ENCODE peak calls at places on chromosomes 4 and X, in six cellular contexts. One of them, this sample, is unnamed.

GRCh38 chr4:1544861-1545275 is 138.6 kb upstream of the NKX1-1 start:
- DNase-seq in GM12878: no peak
- DNase-seq in K562: no peak
- DNase-seq in A549: peak
- DNase-seq in endothelial cell of umbilical vein: peak
- DNase-seq in HepG2: no peak
- DNase-seq in this sample: no peak

GRCh38 chr4:17688011-17688441 is 73.6 kb downstream of the MED28 start:
- DNase-seq in GM12878: no peak
- DNase-seq in K562: no peak
- DNase-seq in A549: no peak
- DNase-seq in endothelial cell of umbilical vein: no peak
- DNase-seq in HepG2: no peak
- DNase-seq in this sample: peak

GRCh38 chrX:11172413-11172812 is 61.3 kb downstream of the HCCS start:
- DNase-seq in GM12878: no peak
- DNase-seq in K562: no peak
- DNase-seq in A549: no peak
- DNase-seq in endothelial cell of umbilical vein: no peak
- DNase-seq in HepG2: no peak
- DNase-seq in this sample: no peak

GRCh38 chrX:128816919-128817318 is 706.4 kb downstream of the SMARCA1 start:
- DNase-seq in GM12878: no peak
- DNase-seq in K562: peak
- DNase-seq in A549: no peak
- DNase-seq in endothelial cell of umbilical vein: no peak
- DNase-seq in HepG2: peak
- DNase-seq in this sample: peak

GRCh38 chrX:108736509-108737479 is at the start of gene IRS4:
- DNase-seq in GM12878: no peak
- DNase-seq in K562: no peak
- DNase-seq in A549: no peak
- DNase-seq in endothelial cell of umbilical vein: peak
- DNase-seq in HepG2: peak
- DNase-seq in this sample: no peak

GRCh38 chrX:14029039-14029424 is 660 bp downstream of the GEMIN8 start:
- DNase-seq in GM12878: no peak
- DNase-seq in K562: peak
- DNase-seq in A549: no peak
- DNase-seq in endothelial cell of umbilical vein: no peak
- DNase-seq in HepG2: no peak
- DNase-seq in this sample: peak

GRCh38 chr4:71074452-71075299 is 81.2 kb downstream of the DCK start:
- DNase-seq in GM12878: no peak
- DNase-seq in K562: no peak
- DNase-seq in A549: no peak
- DNase-seq in endothelial cell of umbilical vein: no peak
- DNase-seq in HepG2: no peak
- DNase-seq in this sample: no peak

GRCh38 chrX:44104699-44105098 is 131.5 kb upstream of the NDP start:
- DNase-seq in GM12878: no peak
- DNase-seq in K562: no peak
- DNase-seq in A549: no peak
- DNase-seq in endothelial cell of umbilical vein: no peak
- DNase-seq in HepG2: no peak
- DNase-seq in this sample: no peak

GRCh38 chr4:153204247-153205027 is at the start of gene TRIM2:
- DNase-seq in GM12878: no peak
- DNase-seq in K562: peak
- DNase-seq in A549: no peak
- DNase-seq in endothelial cell of umbilical vein: peak
- DNase-seq in HepG2: peak
- DNase-seq in this sample: no peak

GRCh38 chr4:69617083-69617694 is 22.3 kb downstream of the UGT2A2 start:
- DNase-seq in GM12878: no peak
- DNase-seq in K562: peak
- DNase-seq in A549: peak
- DNase-seq in endothelial cell of umbilical vein: peak
- DNase-seq in HepG2: peak
- DNase-seq in this sample: peak

GRCh38 chr4:184356366-184356765 is 118.0 kb downstream of the IRF2 start:
- DNase-seq in GM12878: no peak
- DNase-seq in K562: no peak
- DNase-seq in A549: no peak
- DNase-seq in endothelial cell of umbilical vein: no peak
- DNase-seq in HepG2: no peak
- DNase-seq in this sample: no peak

GRCh38 chr4:118313098-118313497 is 39.7 kb downstream of the PRSS12 start:
- DNase-seq in GM12878: no peak
- DNase-seq in K562: no peak
- DNase-seq in A549: no peak
- DNase-seq in endothelial cell of umbilical vein: no peak
- DNase-seq in HepG2: no peak
- DNase-seq in this sample: no peak

GRCh38 chr4:158903079-158903456 is 134.2 kb downstream of the FNIP2 start:
- DNase-seq in GM12878: no peak
- DNase-seq in K562: no peak
- DNase-seq in A549: no peak
- DNase-seq in endothelial cell of umbilical vein: no peak
- DNase-seq in HepG2: no peak
- DNase-seq in this sample: no peak

GRCh38 chrX:130172127-130172834 is 519 bp downstream of the RAB33A start:
- DNase-seq in GM12878: no peak
- DNase-seq in K562: no peak
- DNase-seq in A549: no peak
- DNase-seq in endothelial cell of umbilical vein: no peak
- DNase-seq in HepG2: no peak
- DNase-seq in this sample: no peak

GRCh38 chr4:81627617-81628016 is 155.9 kb upstream of the RASGEF1B start:
- DNase-seq in GM12878: no peak
- DNase-seq in K562: no peak
- DNase-seq in A549: no peak
- DNase-seq in endothelial cell of umbilical vein: no peak
- DNase-seq in HepG2: peak
- DNase-seq in this sample: no peak

GRCh38 chr4:143421609-143422008 is 84.9 kb downstream of the GAB1 start:
- DNase-seq in GM12878: no peak
- DNase-seq in K562: no peak
- DNase-seq in A549: no peak
- DNase-seq in endothelial cell of umbilical vein: no peak
- DNase-seq in HepG2: no peak
- DNase-seq in this sample: no peak

GRCh38 chr4:129344058-129344457 is 248.1 kb downstream of the C4orf33 start:
- DNase-seq in GM12878: no peak
- DNase-seq in K562: peak
- DNase-seq in A549: peak
- DNase-seq in endothelial cell of umbilical vein: peak
- DNase-seq in HepG2: peak
- DNase-seq in this sample: peak

GRCh38 chr4:27973056-27973455 is 1112.4 kb downstream of the STIM2 start:
- DNase-seq in GM12878: no peak
- DNase-seq in K562: no peak
- DNase-seq in A549: no peak
- DNase-seq in endothelial cell of umbilical vein: no peak
- DNase-seq in HepG2: no peak
- DNase-seq in this sample: no peak

GRCh38 chr4:98657531-98658286 is 702 bp downstream of the TSPAN5 start:
- DNase-seq in GM12878: no peak
- DNase-seq in K562: no peak
- DNase-seq in A549: peak
- DNase-seq in endothelial cell of umbilical vein: peak
- DNase-seq in HepG2: no peak
- DNase-seq in this sample: peak

GRCh38 chrX:153706799-153707198 is 17.4 kb downstream of the BCAP31 start:
- DNase-seq in GM12878: no peak
- DNase-seq in K562: no peak
- DNase-seq in A549: no peak
- DNase-seq in endothelial cell of umbilical vein: no peak
- DNase-seq in HepG2: no peak
- DNase-seq in this sample: no peak

GRCh38 chr4:188619456-188620149 is 480.4 kb downstream of the TRIML1 start:
- DNase-seq in GM12878: no peak
- DNase-seq in K562: no peak
- DNase-seq in A549: no peak
- DNase-seq in endothelial cell of umbilical vein: no peak
- DNase-seq in HepG2: no peak
- DNase-seq in this sample: no peak

GRCh38 chrX:136030357-136031225 is 45.4 kb downstream of the SLC9A6 start:
- DNase-seq in GM12878: no peak
- DNase-seq in K562: no peak
- DNase-seq in A549: no peak
- DNase-seq in endothelial cell of umbilical vein: peak
- DNase-seq in HepG2: no peak
- DNase-seq in this sample: no peak

GRCh38 chr4:878796-879729 is 53.1 kb downstream of the GAK start:
- DNase-seq in GM12878: no peak
- DNase-seq in K562: no peak
- DNase-seq in A549: no peak
- DNase-seq in endothelial cell of umbilical vein: no peak
- DNase-seq in HepG2: no peak
- DNase-seq in this sample: no peak

GRCh38 chr4:37798616-37799015 is 27.9 kb upstream of the PGM2 start:
- DNase-seq in GM12878: no peak
- DNase-seq in K562: no peak
- DNase-seq in A549: no peak
- DNase-seq in endothelial cell of umbilical vein: no peak
- DNase-seq in HepG2: no peak
- DNase-seq in this sample: no peak

GRCh38 chr4:37802068-37802666 is 24.3 kb upstream of the PGM2 start:
- DNase-seq in GM12878: no peak
- DNase-seq in K562: peak
- DNase-seq in A549: peak
- DNase-seq in endothelial cell of umbilical vein: peak
- DNase-seq in HepG2: peak
- DNase-seq in this sample: peak

GRCh38 chr4:37805091-37805490 is 21.4 kb upstream of the PGM2 start:
- DNase-seq in GM12878: no peak
- DNase-seq in K562: no peak
- DNase-seq in A549: no peak
- DNase-seq in endothelial cell of umbilical vein: no peak
- DNase-seq in HepG2: no peak
- DNase-seq in this sample: no peak

GRCh38 chr4:37799941-37800554 is 26.4 kb upstream of the PGM2 start:
- DNase-seq in GM12878: no peak
- DNase-seq in K562: no peak
- DNase-seq in A549: no peak
- DNase-seq in endothelial cell of umbilical vein: no peak
- DNase-seq in HepG2: no peak
- DNase-seq in this sample: no peak

GRCh38 chr4:37803348-37803973 is 23.0 kb upstream of the PGM2 start:
- DNase-seq in GM12878: no peak
- DNase-seq in K562: peak
- DNase-seq in A549: no peak
- DNase-seq in endothelial cell of umbilical vein: peak
- DNase-seq in HepG2: peak
- DNase-seq in this sample: peak
- TF ChIP-seq MYC in GM12878: no peak
- TF ChIP-seq MYC in K562: no peak
- TF ChIP-seq MYC in A549: no peak
- TF ChIP-seq MYC in endothelial cell of umbilical vein: no peak
- TF ChIP-seq MYC in HepG2: no peak
- TF ChIP-seq MYC in this sample: no peak

DNA sequence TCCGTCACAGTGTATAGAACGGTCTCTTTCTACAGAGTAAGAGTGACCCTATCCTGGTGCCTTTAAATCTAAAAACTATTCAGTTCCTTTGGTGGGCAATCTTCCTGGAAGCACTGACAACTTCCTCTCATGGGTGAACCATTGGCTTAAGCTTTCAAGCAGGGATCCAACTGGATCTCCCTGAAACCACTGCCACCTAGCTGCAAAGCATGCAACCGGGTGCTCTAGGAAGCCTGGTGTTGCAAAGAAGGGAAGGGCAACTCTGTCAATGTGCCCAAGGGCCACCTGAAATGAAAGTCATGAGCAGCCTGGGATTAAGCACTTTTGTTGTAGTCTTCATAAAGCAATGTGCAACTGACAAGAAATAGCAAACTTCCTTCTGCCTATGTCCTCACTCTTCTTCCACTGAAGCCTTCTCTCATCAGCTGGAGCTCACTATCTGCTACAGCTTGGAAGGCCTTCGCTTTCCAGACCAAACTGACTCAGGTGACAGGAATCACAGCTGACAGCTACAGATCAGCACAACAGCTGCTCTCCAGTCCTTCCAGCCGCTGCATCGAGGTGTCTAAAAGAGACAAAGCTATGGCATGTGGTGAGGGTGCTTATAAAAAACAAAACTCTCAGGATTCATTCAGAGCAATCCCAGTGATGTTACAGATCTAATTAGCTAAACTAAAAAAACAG is 46.1 kb downstream of the SETD7 start:
- DNase-seq in GM12878: no peak
- DNase-seq in K562: no peak
- DNase-seq in A549: no peak
- DNase-seq in endothelial cell of umbilical vein: peak
- DNase-seq in HepG2: peak
- DNase-seq in this sample: peak
- TF ChIP-seq MAX in GM12878: no peak
- TF ChIP-seq MAX in K562: no peak
- TF ChIP-seq MAX in A549: no peak
- TF ChIP-seq MAX in endothelial cell of umbilical vein: no peak
- TF ChIP-seq MAX in HepG2: no peak
- TF ChIP-seq MAX in this sample: no peak

DNA sequence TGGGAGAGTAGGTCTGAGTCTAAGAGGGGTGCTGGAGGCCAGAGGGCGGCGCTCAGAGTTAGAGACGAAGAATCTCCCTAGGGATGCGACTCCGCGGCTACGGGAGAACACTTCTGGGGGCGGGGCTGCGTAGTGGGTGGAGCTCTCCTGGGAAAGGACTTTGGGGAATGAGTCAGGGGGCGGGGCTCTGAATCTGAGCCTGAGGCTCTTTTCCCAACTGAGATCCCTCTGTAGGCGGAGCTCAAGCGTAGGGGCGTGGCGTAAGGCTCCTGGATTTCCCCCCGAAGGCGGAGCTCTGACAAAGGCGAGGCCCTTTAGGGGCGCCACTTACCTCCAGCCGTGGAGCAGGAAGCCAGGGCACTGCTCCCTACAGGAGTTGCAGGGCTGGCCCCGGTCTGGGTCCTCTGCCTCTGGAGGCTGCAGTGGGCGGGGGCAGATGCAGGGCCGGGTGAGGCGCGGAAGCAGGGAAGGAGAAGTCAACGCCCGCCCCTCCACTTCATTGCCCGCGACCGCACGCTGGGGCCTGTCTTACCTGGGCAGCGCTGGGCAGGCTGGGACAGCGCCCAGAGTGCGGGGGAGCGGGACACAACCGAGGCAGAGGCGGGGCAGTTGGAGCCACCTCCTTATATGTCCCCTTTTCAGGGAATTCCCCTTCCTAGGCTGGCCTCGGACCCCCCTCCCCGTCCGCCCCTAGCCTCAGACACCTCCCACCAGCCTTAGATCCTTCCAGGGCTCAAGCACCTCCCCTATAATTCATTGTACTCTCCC is 1.7 kb downstream of the PRICKLE3 start:
- DNase-seq in GM12878: no peak
- DNase-seq in K562: peak
- DNase-seq in A549: peak
- DNase-seq in endothelial cell of umbilical vein: peak
- DNase-seq in HepG2: no peak
- DNase-seq in this sample: peak
- H3K4me3 ChIP-seq in GM12878: peak
- H3K4me3 ChIP-seq in K562: peak
- H3K4me3 ChIP-seq in A549: peak
- H3K4me3 ChIP-seq in endothelial cell of umbilical vein: peak
- H3K4me3 ChIP-seq in HepG2: no peak
- H3K4me3 ChIP-seq in this sample: peak

GRCh38 chr4:187256897-187257296 is 533.2 kb upstream of the FAT1 start:
- DNase-seq in GM12878: no peak
- DNase-seq in K562: no peak
- DNase-seq in A549: no peak
- DNase-seq in endothelial cell of umbilical vein: no peak
- DNase-seq in HepG2: no peak
- DNase-seq in this sample: no peak

GRCh38 chr4:187251896-187252295 is 528.2 kb upstream of the FAT1 start:
- DNase-seq in GM12878: no peak
- DNase-seq in K562: no peak
- DNase-seq in A549: no peak
- DNase-seq in endothelial cell of umbilical vein: no peak
- DNase-seq in HepG2: no peak
- DNase-seq in this sample: peak
- TF ChIP-seq MYC in GM12878: no peak
- TF ChIP-seq MYC in K562: no peak
- TF ChIP-seq MYC in A549: no peak
- TF ChIP-seq MYC in endothelial cell of umbilical vein: no peak
- TF ChIP-seq MYC in HepG2: no peak
- TF ChIP-seq MYC in this sample: no peak